ENCODE peak calls at places on chromosomes 5 and 9, in six cellular contexts. R is endothelial cell of umbilical vein, P is Peyer's patch, H is psoas muscle, A is adrenal gland, T is cardiac muscle cell. W is an unnamed sample. For H3K4me1, the result is how much of the 10 kb centered on the place peaks cover.

GRCh38 chr9:81804306-81804705 is 115.0 kb upstream of the TLE1 start:
- DNase-seq in T (no peak), P (no peak), R (no peak), A (no peak), H (no peak), W (no peak)

GRCh38 chr9:108270041-108270440 is 585.7 kb downstream of the ACTL7B start:
- DNase-seq in T (no peak), H (no peak), P (no peak), A (no peak), R (peak), W (no peak)

GRCh38 chr9:30160570-30160969 is 2223.9 kb upstream of the ACO1 start:
- DNase-seq in H (no peak), R (no peak), A (no peak), P (no peak), T (no peak), W (no peak)

GRCh38 chr5:180140627-180141006 is 68.4 kb downstream of the RASGEF1C start:
- DNase-seq in R (no peak), H (peak), P (no peak), T (no peak), A (peak), W (no peak)

GRCh38 chr5:96282020-96282419 is 151.0 kb downstream of the PCSK1 start:
- DNase-seq in P (no peak), H (no peak), R (no peak), T (no peak), A (no peak), W (no peak)

GRCh38 chr9:109585841-109586240 is 87.7 kb upstream of the PTPN3 start:
- DNase-seq in T (no peak), R (no peak), A (no peak), P (no peak), H (no peak), W (no peak)

GRCh38 chr5:151772029-151772867 is 494 bp downstream of the G3BP1 start:
- DNase-seq in H (peak), T (peak), P (peak), R (peak), A (peak), W (peak)

GRCh38 chr9:89877051-89878002 is 272.5 kb downstream of the GADD45G start:
- DNase-seq in H (no peak), T (no peak), P (peak), A (peak), R (no peak), W (no peak)

GRCh38 chr5:35048910-35049309 is 1.2 kb upstream of the AGXT2 start:
- DNase-seq in R (no peak), H (no peak), A (no peak), P (no peak), T (no peak), W (no peak)

GRCh38 chr5:132267931-132268501 is 10.5 kb downstream of the PDLIM4 start:
- DNase-seq in A (peak), T (no peak), H (no peak), R (no peak), P (no peak), W (no peak)

GRCh38 chr5:169695919-169696490 is 58.9 kb downstream of the DOCK2 start:
- DNase-seq in T (peak), A (no peak), H (no peak), P (no peak), R (peak), W (no peak)

GRCh38 chr5:122014232-122014940 is 52.6 kb downstream of the SRFBP1 start:
- DNase-seq in A (no peak), P (no peak), R (no peak), T (peak), H (no peak), W (no peak)

GRCh38 chr9:91395106-91395552 is 28.5 kb downstream of the NFIL3 start:
- DNase-seq in R (no peak), H (no peak), P (no peak), T (peak), A (no peak), W (no peak)

DNA sequence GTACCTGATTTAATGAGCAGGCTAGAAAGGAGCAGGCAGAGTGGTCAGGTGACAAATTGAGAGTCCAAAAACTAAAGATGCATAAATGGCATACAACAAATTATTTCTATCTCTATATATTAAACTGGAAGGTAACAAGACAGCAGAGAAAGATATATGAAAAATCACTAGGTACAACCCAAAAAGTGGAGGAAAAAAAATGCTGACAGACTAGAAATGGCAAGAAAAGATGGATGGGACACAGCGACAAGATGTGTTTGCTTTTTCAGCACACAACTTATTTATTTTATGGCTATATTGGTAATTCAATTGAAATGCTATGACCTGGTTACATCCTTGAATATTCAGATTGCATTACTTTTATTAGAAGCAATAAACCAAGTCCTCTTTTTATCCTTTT is 566.4 kb upstream of the TUSC1 start:
- DNase-seq in A (no peak), R (no peak), T (no peak), H (no peak), P (no peak), W (no peak)
- H3K4me1 ChIP-seq in A (under half), R (under half), T (under half), H (under half), P (under half), W (under half)

GRCh38 chr9:124219290-124219605 is 38.5 kb upstream of the NEK6 start:
- DNase-seq in T (no peak), R (no peak), P (no peak), A (no peak), H (no peak), W (no peak)

GRCh38 chr9:124220551-124221451 is 36.9 kb upstream of the NEK6 start:
- DNase-seq in A (no peak), H (peak), T (peak), R (peak), P (peak), W (no peak)

GRCh38 chr9:124217839-124218437 is 39.8 kb upstream of the NEK6 start:
- DNase-seq in T (no peak), A (no peak), R (no peak), P (no peak), H (peak), W (no peak)

GRCh38 chr9:124216474-124217176 is 41.1 kb upstream of the NEK6 start:
- DNase-seq in H (peak), T (no peak), A (peak), R (no peak), P (no peak), W (no peak)

DNA sequence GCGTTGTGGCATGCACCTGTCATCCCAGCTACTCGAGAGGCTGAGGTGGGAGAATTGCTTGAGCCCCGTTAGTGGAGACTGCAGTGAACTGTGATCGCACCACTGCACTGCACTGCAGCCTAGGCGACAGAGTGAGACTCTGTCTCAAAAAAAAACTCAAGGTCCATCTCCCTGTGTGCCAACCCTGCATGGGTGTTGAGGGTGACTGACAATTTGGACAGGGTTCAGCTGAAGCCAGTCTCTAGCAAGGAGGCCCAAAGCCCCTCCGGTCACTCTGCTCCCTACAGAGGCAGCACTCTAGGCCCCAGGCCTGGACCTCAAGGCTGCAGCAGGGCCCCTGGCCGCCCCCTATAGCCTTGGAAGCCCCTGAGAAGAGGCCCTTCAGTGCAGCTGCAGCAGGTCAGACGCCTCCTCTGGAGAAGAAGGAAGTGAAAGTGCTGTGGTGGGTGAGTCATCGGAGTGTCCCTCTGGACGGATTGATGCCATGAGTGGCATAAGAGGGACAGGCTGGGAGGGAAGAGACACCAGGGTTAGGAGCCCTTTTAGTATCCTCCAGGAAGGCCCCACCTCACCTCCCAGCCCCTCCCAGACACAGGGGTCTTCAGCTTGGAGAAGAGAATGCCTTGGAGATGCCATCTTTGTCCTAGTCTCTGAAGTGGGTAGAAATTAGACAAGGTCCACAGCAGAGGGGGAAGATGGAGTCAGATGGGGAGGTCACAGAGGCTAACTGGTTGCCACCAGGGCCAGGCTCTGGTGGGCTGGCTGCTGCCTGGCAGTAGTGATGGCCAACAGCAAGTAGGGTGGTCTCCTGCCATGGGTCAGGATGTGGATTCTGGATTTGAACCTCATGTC is 39.1 kb upstream of the NEK6 start:
- DNase-seq in A (peak), T (peak), P (peak), R (peak), H (peak), W (no peak)
- TF ChIP-seq CTCF in A (no peak), T (no peak), P (no peak), R (peak), H (no peak), W (no peak)

GRCh38 chr5:127074466-127074865 is 1.2 kb upstream of the C5orf63 start:
- DNase-seq in R (no peak), A (no peak), H (no peak), P (no peak), T (no peak), W (no peak)

GRCh38 chr5:127076730-127077129 is 3.4 kb upstream of the C5orf63 start:
- DNase-seq in R (peak), H (no peak), A (peak), P (no peak), T (peak), W (no peak)

GRCh38 chr5:127077346-127077745 is 4.0 kb upstream of the C5orf63 start:
- DNase-seq in T (no peak), H (no peak), R (no peak), P (no peak), A (no peak), W (no peak)

GRCh38 chr5:127070243-127070642 is 3.1 kb downstream of the C5orf63 start:
- DNase-seq in R (peak), P (no peak), T (no peak), H (no peak), A (no peak), W (no peak)

DNA sequence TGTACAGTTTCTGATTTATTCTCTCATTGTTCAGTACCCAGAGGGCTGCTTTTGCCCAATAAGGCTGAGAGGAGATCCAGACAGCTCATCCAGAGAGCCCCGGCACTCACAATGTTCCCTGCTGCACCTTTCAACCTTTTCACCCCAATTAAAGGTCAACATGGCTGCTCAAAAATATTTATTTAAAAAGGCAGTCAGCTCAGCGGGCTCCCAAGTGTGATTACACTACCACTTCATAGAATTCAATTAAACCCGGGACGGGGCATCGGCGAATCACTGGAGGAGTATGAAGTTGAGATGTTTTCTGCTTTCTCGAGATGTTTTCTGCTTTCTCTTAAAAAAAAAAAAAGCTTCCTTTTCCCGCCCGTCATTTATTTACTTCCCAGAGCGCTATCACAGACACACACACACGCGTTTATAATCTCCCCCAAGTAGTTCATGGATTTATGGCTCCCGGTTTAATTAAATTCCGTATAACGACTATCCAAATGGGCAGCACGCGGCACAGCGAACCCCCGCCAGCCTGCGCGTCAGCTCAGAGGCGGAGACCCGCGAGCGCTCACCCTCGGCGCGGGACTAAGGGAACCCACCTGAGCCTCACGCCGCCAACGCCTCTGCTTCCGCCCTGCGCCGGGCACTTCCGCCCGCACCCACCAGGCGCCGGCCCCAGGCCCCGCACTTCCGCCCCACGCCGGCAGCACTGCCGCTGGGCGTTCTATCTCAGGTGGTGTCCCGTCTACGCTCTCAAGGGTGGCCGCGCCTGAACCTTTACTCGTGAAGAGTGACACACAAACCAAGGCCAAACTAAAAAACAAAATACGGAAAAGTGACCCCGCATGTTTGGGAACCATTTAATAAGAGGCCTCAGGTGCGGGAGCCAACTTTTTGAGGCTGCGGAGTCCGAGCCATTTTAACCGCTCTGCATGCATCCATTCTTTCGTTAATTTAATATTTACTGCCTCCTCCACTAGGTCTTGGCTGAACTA is at the start of gene C5orf63:
- DNase-seq in R (peak), P (peak), H (peak), A (peak), T (peak), W (peak)
- H3K4me3 ChIP-seq in R (peak), P (peak), H (peak), A (peak), T (no peak), W (peak)

DNA sequence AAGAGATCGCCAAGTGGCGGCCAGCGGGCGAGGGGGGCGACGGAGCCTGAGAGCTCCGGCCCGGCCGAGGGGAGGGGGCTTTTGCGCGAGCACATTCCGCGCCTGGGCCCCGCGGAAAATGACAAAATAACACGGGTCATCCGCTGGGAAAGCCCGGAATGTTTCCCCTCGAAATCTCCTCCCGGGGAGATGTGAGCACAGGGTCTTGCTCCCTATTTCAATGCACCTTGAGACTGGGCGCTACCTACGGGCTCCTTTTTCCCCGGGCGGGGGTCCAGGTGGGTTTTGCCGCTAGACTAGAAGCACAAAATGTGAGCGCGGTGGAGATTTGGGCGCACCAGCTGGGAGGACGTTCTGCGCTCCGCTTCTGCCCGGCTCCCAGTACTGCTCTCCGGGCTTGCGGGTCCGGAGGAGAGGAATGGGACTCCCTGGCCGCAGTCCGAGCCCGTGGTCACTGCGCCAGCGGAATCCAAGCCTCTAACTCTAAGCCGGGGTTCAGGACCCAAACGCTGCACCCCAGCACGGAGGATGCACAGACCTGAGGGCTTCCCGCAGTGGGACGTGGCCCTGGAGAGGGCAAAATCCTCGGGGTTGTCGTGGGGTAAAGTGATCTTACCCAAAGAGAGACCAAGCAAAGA is 2.8 kb upstream of the PRDM12 start:
- DNase-seq in T (no peak), H (no peak), A (no peak), P (peak), R (no peak), W (no peak)
- H3K4me1 ChIP-seq in T (under half), H (under half), A (under half), P (under half), R (under half), W (under half)

GRCh38 chr9:37395663-37396062 is 26.8 kb upstream of the GRHPR start:
- DNase-seq in H (no peak), P (no peak), R (no peak), T (no peak), A (no peak), W (no peak)

GRCh38 chr9:37386988-37387387 is 35.5 kb upstream of the GRHPR start:
- DNase-seq in A (no peak), H (no peak), T (no peak), R (no peak), P (no peak), W (no peak)

GRCh38 chr9:37395229-37395628 is 27.3 kb upstream of the GRHPR start:
- DNase-seq in T (no peak), P (no peak), R (no peak), A (no peak), H (no peak), W (no peak)

GRCh38 chr9:37392272-37392671 is 30.2 kb upstream of the GRHPR start:
- DNase-seq in R (no peak), H (no peak), A (no peak), P (no peak), T (no peak), W (peak)

GRCh38 chr9:37390759-37391158 is 31.7 kb upstream of the GRHPR start:
- DNase-seq in P (no peak), R (no peak), T (peak), H (no peak), A (no peak), W (no peak)
- TF ChIP-seq CTCF in P (peak), R (peak), T (peak), H (no peak), A (no peak), W (peak)

GRCh38 chr5:399296-400281 is 43.4 kb upstream of the EXOC3 start:
- DNase-seq in T (peak), P (peak), A (peak), R (peak), H (peak), W (peak)
- H3K4me3 ChIP-seq in T (no peak), P (no peak), A (no peak), R (peak), H (peak), W (peak)

W was measured in BE2C.